ENCODE peak calls at places on chromosomes 2 and 18, in eight cellular contexts. F is NCI-H69; B is tibial nerve; Q is GM06990; I is pancreas; V is NCI-H446; D is activated CD8-positive, alpha-beta memory T cell treated with anti-CD3 and anti-CD28 coated beads for 24 hours; U is gastrocnemius medialis. P is an unnamed sample.

GRCh38 chr2:8432712-8433336 is 249.0 kb upstream of the ID2 start:
- DNase-seq in F (no peak), B (no peak), Q (no peak), I (no peak), V (no peak), D (peak; percentile 63), U (no peak), P (no peak)

GRCh38 chr2:28470759-28471158 is 25.1 kb upstream of the PLB1 start:
- DNase-seq in F (peak; percentile 6), B (no peak), Q (no peak), I (no peak), V (no peak), D (no peak), U (no peak), P (no peak)

GRCh38 chr2:216932113-216932512 is 72.2 kb upstream of the TNP1 start:
- DNase-seq in F (no peak), B (no peak), Q (no peak), I (no peak), V (no peak), D (no peak), U (no peak), P (no peak)

GRCh38 chr2:166060191-166060590 is 67.6 kb downstream of the SCN1A start:
- DNase-seq in F (no peak), B (no peak), Q (no peak), I (no peak), V (no peak), D (no peak), U (no peak), P (no peak)

GRCh38 chr2:7927694-7928093 is 754.2 kb upstream of the ID2 start:
- DNase-seq in F (no peak), B (no peak), Q (no peak), I (no peak), V (no peak), D (no peak), U (no peak), P (no peak)

GRCh38 chr2:215843579-215843978 is 169.8 kb downstream of the MREG start:
- DNase-seq in F (no peak), B (peak; percentile 58), Q (no peak), I (no peak), V (no peak), D (no peak), U (peak; percentile 77), P (no peak)

GRCh38 chr18:46148810-46149209 is 44.6 kb downstream of the HAUS1 start:
- DNase-seq in F (peak; percentile 80), B (peak; percentile 76), Q (no peak), I (peak; percentile 4), V (peak; percentile 32), D (peak; percentile 81), U (peak; percentile 53), P (peak; percentile 64)

GRCh38 chr2:19187323-19188020 is 171.0 kb downstream of the OSR1 start:
- DNase-seq in F (no peak), B (no peak), Q (no peak), I (no peak), V (no peak), D (no peak), U (no peak), P (no peak)

GRCh38 chr2:215998636-215999035 is 14.7 kb downstream of the MREG start:
- DNase-seq in F (no peak), B (no peak), Q (no peak), I (no peak), V (no peak), D (no peak), U (no peak), P (no peak)

GRCh38 chr2:106065268-106065982 is 128.7 kb downstream of the UXS1 start:
- DNase-seq in F (no peak), B (no peak), Q (no peak), I (no peak), V (no peak), D (peak; percentile 78), U (no peak), P (peak; percentile 55)

GRCh38 chr2:197875736-197876135 is 71.3 kb downstream of the PLCL1 start:
- DNase-seq in F (peak; percentile 41), B (no peak), Q (no peak), I (no peak), V (no peak), D (no peak), U (no peak), P (no peak)

GRCh38 chr18:6270791-6271216 is 143.9 kb downstream of the L3MBTL4 start:
- DNase-seq in F (no peak), B (no peak), Q (peak; percentile 33), I (no peak), V (no peak), D (no peak), U (no peak), P (no peak)

GRCh38 chr2:145012214-145012670 is 492.3 kb upstream of the ZEB2 start:
- DNase-seq in F (peak; percentile 1), B (no peak), Q (no peak), I (no peak), V (no peak), D (no peak), U (no peak), P (no peak)

GRCh38 chr2:106805716-106806115 is 80.3 kb downstream of the ST6GAL2 start:
- DNase-seq in F (no peak), B (no peak), Q (no peak), I (no peak), V (no peak), D (no peak), U (no peak), P (no peak)

GRCh38 chr2:9967053-9967775 is 15.7 kb downstream of the GRHL1 start:
- DNase-seq in F (no peak), B (no peak), Q (peak; percentile 49), I (no peak), V (no peak), D (no peak), U (no peak), P (no peak)

GRCh38 chr2:224584111-224584764 is 925 bp downstream of the CUL3 start:
- DNase-seq in F (peak; percentile 55), B (peak; percentile 36), Q (no peak), I (peak; percentile 17), V (no peak), D (peak; percentile 63), U (peak; percentile 20), P (peak; percentile 52)

GRCh38 chr2:66198873-66199272 is 236.1 kb upstream of the MEIS1 start:
- DNase-seq in F (peak; percentile 70), B (no peak), Q (no peak), I (no peak), V (no peak), D (no peak), U (no peak), P (no peak)

GRCh38 chr2:215712219-215712849 is 276.5 kb upstream of the FN1 start:
- DNase-seq in F (no peak), B (no peak), Q (no peak), I (no peak), V (no peak), D (no peak), U (no peak), P (no peak)

P was measured in thyroid gland.